ENCODE peak calls at places on chromosome 11, in five cellular contexts. S, E, W, B and F are unnamed samples.

GRCh38 chr11:78039919-78040671 is 17.0 kb upstream of the KCTD14 start:
- DNase-seq in B (no peak), S (peak), W (no peak), E (peak), F (no peak)

GRCh38 chr11:2739531-2740274 is 39.9 kb upstream of the KCNQ1OT1 start:
- DNase-seq in W (no peak), B (no peak), E (no peak), S (no peak), F (no peak)

GRCh38 chr11:74466916-74467885 is at the start of gene KCNE3:
- DNase-seq in E (peak), B (no peak), W (no peak), S (peak), F (no peak)

GRCh38 chr11:63698976-63699733 is 17.9 kb downstream of the RTN3 start:
- DNase-seq in E (peak), B (no peak), S (no peak), W (no peak), F (no peak)

GRCh38 chr11:128502736-128503135 is 84.6 kb downstream of the ETS1 start:
- DNase-seq in W (no peak), E (no peak), S (peak), B (no peak), F (no peak)

GRCh38 chr11:97414801-97415200 is 1025.0 kb downstream of the JRKL start:
- DNase-seq in B (no peak), W (no peak), E (no peak), S (no peak), F (no peak)

GRCh38 chr11:122776546-122776945 is 61.8 kb upstream of the CRTAM start:
- DNase-seq in W (no peak), S (no peak), B (no peak), E (no peak), F (no peak)

GRCh38 chr11:108614086-108614485 is 20.5 kb upstream of the EXPH5 start:
- DNase-seq in W (no peak), S (no peak), B (no peak), E (no peak), F (no peak)

GRCh38 chr11:3022300-3022967 is 30.3 kb upstream of the NAP1L4 start:
- DNase-seq in S (peak), B (no peak), W (no peak), E (no peak), F (no peak)

GRCh38 chr11:78323356-78323755 is 94.3 kb downstream of the GAB2 start:
- DNase-seq in W (no peak), B (no peak), S (no peak), E (no peak), F (no peak)

GRCh38 chr11:71322192-71322735 is 69.9 kb upstream of the SHANK2 start:
- DNase-seq in W (no peak), S (no peak), E (no peak), B (no peak), F (no peak)

GRCh38 chr11:66289548-66290331 is 797 bp upstream of the YIF1A start:
- DNase-seq in E (peak), S (no peak), W (no peak), B (no peak), F (no peak)

GRCh38 chr11:77073328-77074001 is 6.7 kb downstream of the CAPN5 start:
- DNase-seq in W (peak), S (peak), B (no peak), E (peak), F (peak)

GRCh38 chr11:77793972-77794371 is 26.6 kb downstream of the RSF1 start:
- DNase-seq in W (no peak), E (no peak), B (no peak), S (no peak), F (no peak)

GRCh38 chr11:47399860-47400812 is 8.3 kb upstream of the SLC39A13 start:
- DNase-seq in S (no peak), B (no peak), W (no peak), E (peak), F (no peak)

GRCh38 chr11:68677432-68677831 is 6.9 kb upstream of the GAL start:
- DNase-seq in E (no peak), W (no peak), S (peak), B (no peak), F (no peak)

GRCh38 chr11:46099973-46100335 is 21.3 kb downstream of the PHF21A start:
- DNase-seq in B (no peak), S (peak), W (no peak), E (no peak), F (no peak)

GRCh38 chr11:14774738-14775137 is 117.3 kb downstream of the CYP2R1 start:
- DNase-seq in W (no peak), E (no peak), B (no peak), S (no peak), F (no peak)
- TF ChIP-seq CTCF in W (no peak), E (no peak), B (no peak), S (no peak), F (no peak)

GRCh38 chr11:60785806-60786361 is 751 bp downstream of the MS4A10 start:
- DNase-seq in W (no peak), B (no peak), E (no peak), S (peak), F (no peak)
- TF ChIP-seq CTCF in W (no peak), B (no peak), E (no peak), S (peak), F (no peak)

GRCh38 chr11:134098566-134099184 is 29.8 kb downstream of the JAM3 start:
- DNase-seq in E (no peak), B (no peak), S (peak), W (no peak), F (no peak)
- TF ChIP-seq CTCF in E (no peak), B (no peak), S (peak), W (no peak), F (no peak)

GRCh38 chr11:65170058-65170534 is at the start of gene SPDYC:
- DNase-seq in E (no peak), B (no peak), W (no peak), S (no peak), F (no peak)
- TF ChIP-seq CTCF in E (no peak), B (no peak), W (no peak), S (no peak), F (no peak)

DNA sequence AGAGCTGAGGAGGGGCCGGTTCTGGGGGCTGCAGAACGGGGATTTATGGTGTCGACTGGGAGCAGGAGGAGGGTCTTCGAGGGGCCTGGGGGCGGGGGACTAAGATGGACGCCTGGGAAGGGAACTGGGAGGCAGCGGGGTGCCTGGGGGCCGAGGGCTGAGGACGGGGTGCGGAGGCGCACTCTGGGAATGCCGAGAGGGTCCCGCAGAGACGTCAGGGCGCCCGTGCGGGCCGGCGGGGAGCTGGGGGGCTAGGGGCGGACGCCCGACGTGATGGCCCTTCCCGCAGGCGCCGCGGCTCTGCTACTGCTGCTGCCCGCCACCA is 516 bp downstream of the TM7SF2 start:
- DNase-seq in B (no peak), S (no peak), W (no peak), E (no peak), F (no peak)
- TF ChIP-seq CTCF in B (no peak), S (no peak), W (no peak), E (no peak), F (no peak)